ENCODE peak calls at places on chromosome 11, in five cellular contexts. One of them, this sample, is unnamed.

GRCh38 chr11:5138256-5138655 is at the start of gene OR52A5:
- DNase-seq in K562: no peak
- DNase-seq in SK-N-SH: no peak
- DNase-seq in GM12892: no peak
- DNase-seq in HepG2: no peak
- DNase-seq in this sample: no peak

GRCh38 chr11:27281740-27282139 is 81.3 kb downstream of the CCDC34 start:
- DNase-seq in GM12892: no peak
- DNase-seq in HepG2: peak
- DNase-seq in K562: no peak
- DNase-seq in SK-N-SH: no peak
- DNase-seq in this sample: no peak

GRCh38 chr11:35583843-35584242 is 34.4 kb upstream of the FJX1 start:
- DNase-seq in K562: no peak
- DNase-seq in SK-N-SH: no peak
- DNase-seq in HepG2: no peak
- DNase-seq in GM12892: no peak
- DNase-seq in this sample: no peak

GRCh38 chr11:6418958-6419611 is at the start of gene APBB1:
- DNase-seq in K562: peak
- DNase-seq in SK-N-SH: peak
- DNase-seq in HepG2: no peak
- DNase-seq in GM12892: peak
- DNase-seq in this sample: peak

GRCh38 chr11:62709262-62710000 is 2.0 kb downstream of the GNG3 start:
- DNase-seq in GM12892: peak
- DNase-seq in K562: peak
- DNase-seq in SK-N-SH: peak
- DNase-seq in HepG2: no peak
- DNase-seq in this sample: peak

GRCh38 chr11:7436146-7436545 is 49.2 kb upstream of the OLFML1 start:
- DNase-seq in GM12892: no peak
- DNase-seq in K562: no peak
- DNase-seq in HepG2: no peak
- DNase-seq in SK-N-SH: no peak
- DNase-seq in this sample: no peak

GRCh38 chr11:120547871-120548681 is 36.5 kb downstream of the GRIK4 start:
- DNase-seq in SK-N-SH: peak
- DNase-seq in GM12892: no peak
- DNase-seq in HepG2: peak
- DNase-seq in K562: no peak
- DNase-seq in this sample: no peak

GRCh38 chr11:122367809-122368231 is 251.8 kb upstream of the BLID start:
- DNase-seq in HepG2: peak
- DNase-seq in SK-N-SH: no peak
- DNase-seq in K562: no peak
- DNase-seq in GM12892: no peak
- DNase-seq in this sample: no peak

GRCh38 chr11:76553554-76554476 is 109.0 kb downstream of the EMSY start:
- DNase-seq in K562: no peak
- DNase-seq in GM12892: no peak
- DNase-seq in SK-N-SH: no peak
- DNase-seq in HepG2: no peak
- DNase-seq in this sample: no peak

GRCh38 chr11:119885067-119885466 is 156.1 kb upstream of the NECTIN1 start:
- DNase-seq in K562: no peak
- DNase-seq in GM12892: no peak
- DNase-seq in SK-N-SH: no peak
- DNase-seq in HepG2: no peak
- DNase-seq in this sample: no peak

GRCh38 chr11:75147875-75148263 is 3.0 kb upstream of the SLCO2B1 start:
- DNase-seq in GM12892: no peak
- DNase-seq in SK-N-SH: no peak
- DNase-seq in K562: no peak
- DNase-seq in HepG2: no peak
- DNase-seq in this sample: no peak

GRCh38 chr11:107821199-107821926 is 37.2 kb downstream of the SLC35F2 start:
- DNase-seq in HepG2: no peak
- DNase-seq in K562: no peak
- DNase-seq in GM12892: no peak
- DNase-seq in SK-N-SH: no peak
- DNase-seq in this sample: no peak

GRCh38 chr11:28674432-28675076 is 566.4 kb downstream of the METTL15 start:
- DNase-seq in HepG2: no peak
- DNase-seq in K562: no peak
- DNase-seq in GM12892: no peak
- DNase-seq in SK-N-SH: peak
- DNase-seq in this sample: no peak

GRCh38 chr11:83115551-83115950 is 41.4 kb upstream of the PCF11 start:
- DNase-seq in HepG2: peak
- DNase-seq in GM12892: no peak
- DNase-seq in SK-N-SH: no peak
- DNase-seq in K562: no peak
- DNase-seq in this sample: no peak

GRCh38 chr11:11787305-11788066 is 54.3 kb upstream of the USP47 start:
- DNase-seq in SK-N-SH: peak
- DNase-seq in HepG2: peak
- DNase-seq in GM12892: no peak
- DNase-seq in K562: peak
- DNase-seq in this sample: peak

GRCh38 chr11:112440518-112440917 is 179.9 kb upstream of the PLET1 start:
- DNase-seq in SK-N-SH: no peak
- DNase-seq in GM12892: no peak
- DNase-seq in K562: peak
- DNase-seq in HepG2: no peak
- DNase-seq in this sample: no peak

GRCh38 chr11:60625262-60625661 is 74.2 kb upstream of the MS4A8 start:
- DNase-seq in SK-N-SH: peak
- DNase-seq in K562: no peak
- DNase-seq in HepG2: peak
- DNase-seq in GM12892: no peak
- DNase-seq in this sample: no peak

GRCh38 chr11:86983071-86983488 is 27.9 kb upstream of the FZD4 start:
- DNase-seq in K562: no peak
- DNase-seq in HepG2: peak
- DNase-seq in GM12892: no peak
- DNase-seq in SK-N-SH: no peak
- DNase-seq in this sample: no peak

GRCh38 chr11:111269146-111269868 is 23.8 kb downstream of the POU2AF2 start:
- DNase-seq in SK-N-SH: no peak
- DNase-seq in K562: no peak
- DNase-seq in GM12892: no peak
- DNase-seq in HepG2: peak
- DNase-seq in this sample: no peak

GRCh38 chr11:1832989-1833365 is 1.8 kb upstream of the SYT8 start:
- DNase-seq in HepG2: no peak
- DNase-seq in GM12892: no peak
- DNase-seq in K562: no peak
- DNase-seq in SK-N-SH: no peak
- DNase-seq in this sample: no peak

GRCh38 chr11:76209956-76210885 is 3.9 kb upstream of the WNT11 start:
- DNase-seq in GM12892: no peak
- DNase-seq in K562: no peak
- DNase-seq in SK-N-SH: peak
- DNase-seq in HepG2: no peak
- DNase-seq in this sample: no peak

GRCh38 chr11:18427240-18427639 is 15.1 kb downstream of the LDHC start:
- DNase-seq in K562: no peak
- DNase-seq in HepG2: no peak
- DNase-seq in SK-N-SH: no peak
- DNase-seq in GM12892: no peak
- DNase-seq in this sample: no peak

GRCh38 chr11:16261836-16262644 is 94.3 kb downstream of the SOX6 start:
- DNase-seq in SK-N-SH: no peak
- DNase-seq in HepG2: peak
- DNase-seq in GM12892: no peak
- DNase-seq in K562: no peak
- DNase-seq in this sample: no peak

GRCh38 chr11:95138448-95138847 is 48.8 kb downstream of the ENDOD1 start:
- DNase-seq in K562: no peak
- DNase-seq in SK-N-SH: no peak
- DNase-seq in GM12892: no peak
- DNase-seq in HepG2: no peak
- DNase-seq in this sample: no peak

GRCh38 chr11:61375709-61376108 is 13.5 kb downstream of the TMEM138 start:
- DNase-seq in K562: no peak
- DNase-seq in HepG2: no peak
- DNase-seq in SK-N-SH: no peak
- DNase-seq in GM12892: no peak
- DNase-seq in this sample: no peak

GRCh38 chr11:132022718-132023117 is 652.3 kb downstream of the NTM start:
- DNase-seq in K562: no peak
- DNase-seq in SK-N-SH: no peak
- DNase-seq in GM12892: no peak
- DNase-seq in HepG2: no peak
- DNase-seq in this sample: no peak

GRCh38 chr11:132028380-132029240 is 658.2 kb downstream of the NTM start:
- DNase-seq in K562: peak
- DNase-seq in GM12892: no peak
- DNase-seq in SK-N-SH: peak
- DNase-seq in HepG2: peak
- DNase-seq in this sample: peak

GRCh38 chr11:132022285-132022684 is 651.9 kb downstream of the NTM start:
- DNase-seq in HepG2: no peak
- DNase-seq in SK-N-SH: no peak
- DNase-seq in K562: no peak
- DNase-seq in GM12892: no peak
- DNase-seq in this sample: no peak

GRCh38 chr11:132026746-132027145 is 656.3 kb downstream of the NTM start:
- DNase-seq in SK-N-SH: no peak
- DNase-seq in HepG2: no peak
- DNase-seq in K562: no peak
- DNase-seq in GM12892: no peak
- DNase-seq in this sample: no peak

DNA sequence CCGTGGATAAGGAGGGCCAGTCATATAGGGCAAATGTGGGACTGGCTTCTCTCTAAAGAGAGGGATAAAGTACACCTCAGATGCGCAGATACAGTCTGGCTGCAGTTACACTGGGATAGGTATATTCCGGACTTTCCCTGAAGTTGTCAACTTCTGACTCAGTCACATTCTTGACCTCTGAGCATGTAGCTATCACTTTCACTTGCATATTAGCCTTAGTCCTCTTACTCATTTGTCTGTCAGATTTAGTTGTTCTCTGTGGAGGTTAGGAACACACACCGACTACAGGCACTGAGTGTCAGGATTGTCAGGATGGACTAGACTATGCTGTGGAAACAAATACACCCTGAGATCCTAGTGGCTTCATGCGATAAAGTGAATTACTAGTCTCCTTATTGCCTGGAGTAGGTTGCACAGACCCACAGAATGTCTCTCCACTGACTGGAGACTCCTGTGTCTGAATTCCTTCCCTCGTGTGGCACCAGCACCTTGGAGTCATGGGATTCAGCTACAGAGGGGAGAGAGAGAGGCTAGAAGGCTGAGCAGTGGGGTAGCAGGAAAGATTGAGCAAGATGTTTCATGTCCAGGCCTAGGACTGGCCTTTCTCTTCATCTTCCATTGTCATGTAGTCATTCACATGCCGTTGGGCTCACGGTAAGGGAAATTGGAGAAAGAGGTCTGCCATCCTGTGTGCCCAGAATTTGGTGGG is 654.3 kb downstream of the NTM start:
- DNase-seq in HepG2: no peak
- DNase-seq in K562: no peak
- DNase-seq in SK-N-SH: no peak
- DNase-seq in GM12892: no peak
- DNase-seq in this sample: no peak
- TF ChIP-seq TAF1 in HepG2: no peak
- TF ChIP-seq TAF1 in K562: no peak
- TF ChIP-seq TAF1 in SK-N-SH: peak
- TF ChIP-seq TAF1 in GM12892: no peak
- TF ChIP-seq TAF1 in this sample: no peak

GRCh38 chr11:72578991-72579815 is 95.0 kb downstream of the PDE2A start:
- DNase-seq in SK-N-SH: no peak
- DNase-seq in K562: no peak
- DNase-seq in GM12892: no peak
- DNase-seq in HepG2: no peak
- DNase-seq in this sample: no peak
- TF ChIP-seq TAF1 in SK-N-SH: no peak
- TF ChIP-seq TAF1 in K562: no peak
- TF ChIP-seq TAF1 in GM12892: no peak
- TF ChIP-seq TAF1 in HepG2: no peak
- TF ChIP-seq TAF1 in this sample: no peak

DNA sequence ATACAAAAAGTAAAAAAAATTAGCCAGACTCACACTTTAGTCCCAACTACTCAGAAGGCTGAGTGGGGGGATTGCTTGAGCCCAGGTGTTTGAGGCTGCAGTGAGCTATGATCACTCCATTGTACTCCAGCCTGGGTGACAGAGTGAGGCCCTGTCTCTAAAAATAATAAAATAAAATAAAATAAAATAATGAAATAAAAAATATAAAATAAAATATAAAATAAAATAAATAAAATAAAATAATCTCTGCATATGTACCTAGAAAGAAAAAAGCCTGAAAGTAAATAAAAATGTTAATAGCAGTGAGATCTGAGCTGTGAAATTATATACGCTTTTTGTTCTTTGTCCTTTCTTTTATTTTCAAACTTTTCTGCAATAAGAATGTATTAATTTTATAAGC is 17.1 kb upstream of the LRP5 start:
- DNase-seq in HepG2: no peak
- DNase-seq in GM12892: no peak
- DNase-seq in K562: no peak
- DNase-seq in SK-N-SH: no peak
- DNase-seq in this sample: no peak
- TF ChIP-seq TAF1 in HepG2: no peak
- TF ChIP-seq TAF1 in GM12892: no peak
- TF ChIP-seq TAF1 in K562: no peak
- TF ChIP-seq TAF1 in SK-N-SH: no peak
- TF ChIP-seq TAF1 in this sample: no peak

GRCh38 chr11:19988598-19988997 is 171.7 kb downstream of the DBX1 start:
- DNase-seq in GM12892: no peak
- DNase-seq in K562: no peak
- DNase-seq in SK-N-SH: no peak
- DNase-seq in HepG2: no peak
- DNase-seq in this sample: no peak
- TF ChIP-seq TAF1 in GM12892: no peak
- TF ChIP-seq TAF1 in K562: no peak
- TF ChIP-seq TAF1 in SK-N-SH: no peak
- TF ChIP-seq TAF1 in HepG2: no peak
- TF ChIP-seq TAF1 in this sample: no peak

GRCh38 chr11:63890368-63890767 is 26.6 kb downstream of the RCOR2 start:
- DNase-seq in HepG2: no peak
- DNase-seq in K562: no peak
- DNase-seq in SK-N-SH: no peak
- DNase-seq in GM12892: no peak
- DNase-seq in this sample: no peak

GRCh38 chr11:63889344-63889743 is 27.6 kb downstream of the RCOR2 start:
- DNase-seq in K562: no peak
- DNase-seq in GM12892: no peak
- DNase-seq in SK-N-SH: no peak
- DNase-seq in HepG2: no peak
- DNase-seq in this sample: no peak

GRCh38 chr11:63892233-63892632 is 24.7 kb downstream of the RCOR2 start:
- DNase-seq in K562: no peak
- DNase-seq in SK-N-SH: no peak
- DNase-seq in GM12892: no peak
- DNase-seq in HepG2: no peak
- DNase-seq in this sample: no peak

GRCh38 chr11:63887600-63887999 is 29.4 kb downstream of the RCOR2 start:
- DNase-seq in GM12892: no peak
- DNase-seq in HepG2: no peak
- DNase-seq in SK-N-SH: no peak
- DNase-seq in K562: no peak
- DNase-seq in this sample: no peak

GRCh38 chr11:63888170-63889086 is 28.5 kb downstream of the RCOR2 start:
- DNase-seq in GM12892: peak
- DNase-seq in SK-N-SH: no peak
- DNase-seq in K562: peak
- DNase-seq in HepG2: peak
- DNase-seq in this sample: peak
- TF ChIP-seq TAF1 in GM12892: peak
- TF ChIP-seq TAF1 in SK-N-SH: no peak
- TF ChIP-seq TAF1 in K562: peak
- TF ChIP-seq TAF1 in HepG2: peak
- TF ChIP-seq TAF1 in this sample: no peak

This sample was measured in GM12891.